ENCODE peak calls at places on chromosomes 11 and 22, in ten cellular contexts. S is adipocyte; J is AG04450; C is Peyer's patch; A is hepatocyte; H is heart right ventricle; Q is CD8-positive, alpha-beta memory T cell; T is BE2C; E is CD4-positive, alpha-beta T cell; M is PC-9. X is an unnamed sample.

GRCh38 chr11:26844963-26845362 is 123.1 kb upstream of the SLC5A12 start:
- DNase-seq in S (no peak), J (no peak), C (no peak), A (no peak), H (no peak), Q (no peak), T (no peak), E (no peak), M (no peak), X (no peak)

GRCh38 chr11:86740628-86741488 is 59.5 kb upstream of the PRSS23 start:
- DNase-seq in S (peak; percentile 96), J (peak; percentile 88), C (no peak), A (peak; percentile 87), H (no peak), Q (no peak), T (no peak), E (no peak), M (peak; percentile 69), X (no peak)

GRCh38 chr11:84476581-84476980 is 1150.6 kb downstream of the DLG2 start:
- DNase-seq in S (no peak), J (no peak), C (no peak), A (no peak), H (no peak), Q (no peak), T (peak; percentile 32), E (no peak), M (no peak), X (no peak)

GRCh38 chr11:27485930-27486773 is 13.6 kb upstream of the LGR4 start:
- DNase-seq in S (peak; percentile 88), J (no peak), C (no peak), A (peak; percentile 67), H (no peak), Q (no peak), T (peak; percentile 17), E (no peak), M (no peak), X (no peak)

GRCh38 chr11:21769188-21769587 is 423.7 kb upstream of the ANO5 start:
- DNase-seq in S (no peak), J (no peak), C (no peak), A (no peak), H (no peak), Q (no peak), T (no peak), E (no peak), M (no peak), X (no peak)

GRCh38 chr11:58434217-58434616 is 6.3 kb upstream of the OR5B2 start:
- DNase-seq in S (no peak), J (no peak), C (no peak), A (no peak), H (no peak), Q (no peak), T (no peak), E (no peak), M (no peak), X (no peak)

GRCh38 chr11:117477721-117478120 is 150.1 kb downstream of the CEP164 start:
- DNase-seq in S (no peak), J (no peak), C (no peak), A (no peak), H (no peak), Q (no peak), T (no peak), E (no peak), M (no peak), X (no peak)

GRCh38 chr11:60018058-60018457 is 1.1 kb downstream of the OOSP4B start:
- DNase-seq in S (no peak), J (no peak), C (no peak), A (no peak), H (no peak), Q (no peak), T (no peak), E (no peak), M (no peak), X (no peak)

GRCh38 chr22:31753005-31753633 is 700 bp upstream of the DEPDC5 start:
- DNase-seq in S (peak; percentile 29), J (no peak), C (peak; percentile 54), A (peak; percentile 79), H (peak; percentile 37), Q (no peak), T (peak; percentile 85), E (peak; percentile 4), M (peak; percentile 72), X (peak; percentile 26)

GRCh38 chr11:78313181-78313788 is 104.3 kb downstream of the GAB2 start:
- DNase-seq in S (peak; percentile 65), J (no peak), C (no peak), A (peak; percentile 31), H (no peak), Q (no peak), T (no peak), E (no peak), M (peak; percentile 9), X (no peak)

GRCh38 chr22:28773461-28773867 is 969 bp downstream of the CCDC117 start:
- DNase-seq in S (no peak), J (no peak), C (no peak), A (no peak), H (no peak), Q (no peak), T (no peak), E (no peak), M (no peak), X (no peak)

GRCh38 chr11:75265851-75266531 is 25.4 kb downstream of the TPBGL start:
- DNase-seq in S (no peak), J (no peak), C (peak; percentile 21), A (peak; percentile 40), H (no peak), Q (no peak), T (peak; percentile 10), E (no peak), M (no peak), X (no peak)

GRCh38 chr22:41478891-41479521 is 10.1 kb downstream of the ACO2 start:
- DNase-seq in S (peak; percentile 73), J (no peak), C (no peak), A (peak; percentile 44), H (no peak), Q (no peak), T (peak; percentile 19), E (no peak), M (no peak), X (no peak)

GRCh38 chr22:29369460-29369859 is 18.9 kb downstream of the AP1B1 start:
- DNase-seq in S (no peak), J (no peak), C (no peak), A (peak; percentile 77), H (peak; percentile 60), Q (no peak), T (peak; percentile 22), E (no peak), M (peak; percentile 24), X (no peak)

GRCh38 chr11:44766112-44766971 is 39.6 kb downstream of the TSPAN18 start:
- DNase-seq in S (peak; percentile 63), J (peak; percentile 44), C (no peak), A (peak; percentile 69), H (peak; percentile 72), Q (no peak), T (peak; percentile 76), E (no peak), M (no peak), X (no peak)

GRCh38 chr11:134033696-134034491 is 35.0 kb upstream of the JAM3 start:
- DNase-seq in S (peak; percentile 93), J (peak; percentile 74), C (peak; percentile 53), A (peak; percentile 95), H (peak; percentile 82), Q (peak; percentile 38), T (peak; percentile 95), E (peak; percentile 47), M (no peak), X (peak; percentile 77)

GRCh38 chr11:64093233-64094039 is 57.7 kb downstream of the FLRT1 start:
- DNase-seq in S (no peak), J (no peak), C (no peak), A (peak; percentile 37), H (no peak), Q (no peak), T (no peak), E (no peak), M (peak; percentile 57), X (no peak)

GRCh38 chr11:115408036-115408911 is 95.9 kb downstream of the CADM1 start:
- DNase-seq in S (no peak), J (no peak), C (no peak), A (no peak), H (no peak), Q (no peak), T (no peak), E (no peak), M (no peak), X (no peak)

DNA sequence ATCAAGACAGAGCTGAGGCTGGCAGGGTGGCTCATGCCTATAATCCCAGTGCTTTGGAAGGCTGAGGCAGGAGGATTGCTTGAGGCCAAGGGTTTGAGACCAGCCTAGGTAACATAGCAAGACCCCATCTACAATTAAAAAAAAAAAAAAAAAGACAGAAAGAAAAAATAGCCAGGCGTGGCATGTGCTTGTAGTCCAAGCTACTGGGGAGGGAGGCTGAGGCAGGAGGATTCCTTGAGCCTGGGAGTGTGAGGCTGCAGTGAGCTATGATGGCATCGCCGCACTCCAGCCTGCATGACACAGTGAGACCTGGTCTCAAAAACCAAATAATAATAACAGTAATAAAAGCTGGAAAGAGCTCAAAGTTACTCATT is 9.4 kb downstream of the SERPIND1 start:
- DNase-seq in S (no peak), J (no peak), C (no peak), A (no peak), H (no peak), Q (no peak), T (no peak), E (no peak), M (no peak), X (no peak)
- H3K9me3 ChIP-seq in S (no peaks in the 10 kb centered on the region), J (no peaks in the 10 kb centered on the region), C (no peaks in the 10 kb centered on the region), A (no peaks in the 10 kb centered on the region), H (no peaks in the 10 kb centered on the region), Q (no peaks in the 10 kb centered on the region), T (no peaks in the 10 kb centered on the region), E (no peaks in the 10 kb centered on the region), M (no peaks in the 10 kb centered on the region), X (no peaks in the 10 kb centered on the region)

DNA sequence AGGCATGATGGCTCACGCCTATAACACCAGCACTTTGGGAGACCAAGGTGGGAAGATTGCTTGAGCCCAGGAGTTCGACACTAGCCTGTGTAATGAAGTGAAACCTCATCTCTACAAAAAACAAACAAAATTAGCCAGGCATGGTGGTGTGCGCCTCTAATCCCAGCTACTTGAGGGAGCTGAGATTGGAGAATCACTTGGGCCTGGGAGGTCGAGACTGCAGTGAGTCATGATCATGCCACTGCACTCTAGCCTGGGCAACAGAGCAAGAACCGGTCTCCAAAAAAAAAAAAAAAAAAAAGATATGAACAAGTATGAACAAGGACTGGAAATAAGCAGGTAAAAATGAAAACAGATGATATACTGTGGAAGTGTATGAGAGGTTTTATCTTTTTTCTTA is 54.1 kb upstream of the SOX6 start:
- DNase-seq in S (no peak), J (no peak), C (no peak), A (no peak), H (no peak), Q (no peak), T (no peak), E (no peak), M (no peak), X (no peak)
- H3K27me3 ChIP-seq in S (no peaks in the 10 kb centered on the region), J (no peaks in the 10 kb centered on the region), C (no peaks in the 10 kb centered on the region), A (no peaks in the 10 kb centered on the region), H (no peaks in the 10 kb centered on the region), Q (no peaks in the 10 kb centered on the region), T (no peaks in the 10 kb centered on the region), E (no peaks in the 10 kb centered on the region), M (no peaks in the 10 kb centered on the region), X (no peaks in the 10 kb centered on the region)

GRCh38 chr11:124946735-124947141 is 7.3 kb upstream of the CCDC15 start:
- DNase-seq in S (peak; percentile 44), J (no peak), C (no peak), A (no peak), H (no peak), Q (no peak), T (no peak), E (no peak), M (no peak), X (no peak)
- H3K9me3 ChIP-seq in S (no peaks in the 10 kb centered on the region), J (no peaks in the 10 kb centered on the region), C (no peaks in the 10 kb centered on the region), A (no peaks in the 10 kb centered on the region), H (no peaks in the 10 kb centered on the region), Q (no peaks in the 10 kb centered on the region), T (no peaks in the 10 kb centered on the region), E (no peaks in the 10 kb centered on the region), M (no peaks in the 10 kb centered on the region), X (no peaks in the 10 kb centered on the region)

GRCh38 chr22:48367731-48368130 is 1459.9 kb downstream of the BRD1 start:
- DNase-seq in S (no peak), J (no peak), C (no peak), A (no peak), H (no peak), Q (no peak), T (no peak), E (no peak), M (no peak), X (no peak)
- H3K27me3 ChIP-seq in S (peaks cover 6% of the 10 kb centered on the region), J (no peaks in the 10 kb centered on the region), C (no peaks in the 10 kb centered on the region), A (peaks cover 7% of the 10 kb centered on the region), H (no peaks in the 10 kb centered on the region), Q (no peaks in the 10 kb centered on the region), T (no peaks in the 10 kb centered on the region), E (peaks cover 2% of the 10 kb centered on the region), M (peaks cover 96% of the 10 kb centered on the region), X (no peaks in the 10 kb centered on the region)